ENCODE peak calls at places on chromosomes 6 and 20, in seven cellular contexts. One of them, this sample, is unnamed.

GRCh38 chr6:158708239-158708638 is 58.4 kb downstream of the SYTL3 start:
- DNase-seq in upper lobe of right lung: no peak
- DNase-seq in fibroblast of lung: peak; percentile 77
- DNase-seq in heart right ventricle: peak; percentile 59
- DNase-seq in lower lobe of right lung: no peak
- DNase-seq in GM23338: no peak
- DNase-seq in esophagus muscularis mucosa: no peak
- DNase-seq in this sample: no peak

GRCh38 chr6:138250513-138251247 is 32.4 kb upstream of the PBOV1 start:
- DNase-seq in upper lobe of right lung: no peak
- DNase-seq in fibroblast of lung: peak; percentile 96
- DNase-seq in heart right ventricle: no peak
- DNase-seq in lower lobe of right lung: peak; percentile 55
- DNase-seq in GM23338: no peak
- DNase-seq in esophagus muscularis mucosa: no peak
- DNase-seq in this sample: no peak

GRCh38 chr6:45416700-45417099 is 39.0 kb upstream of the SUPT3H start:
- DNase-seq in upper lobe of right lung: no peak
- DNase-seq in fibroblast of lung: peak; percentile 53
- DNase-seq in heart right ventricle: no peak
- DNase-seq in lower lobe of right lung: no peak
- DNase-seq in GM23338: no peak
- DNase-seq in esophagus muscularis mucosa: no peak
- DNase-seq in this sample: no peak

GRCh38 chr20:25863536-25864325 is 167.1 kb upstream of the ZNF337 start:
- DNase-seq in upper lobe of right lung: no peak
- DNase-seq in fibroblast of lung: no peak
- DNase-seq in heart right ventricle: no peak
- DNase-seq in lower lobe of right lung: peak; percentile 52
- DNase-seq in GM23338: peak; percentile 64
- DNase-seq in esophagus muscularis mucosa: no peak
- DNase-seq in this sample: no peak

GRCh38 chr6:37399131-37399530 is 33.9 kb upstream of the CMTR1 start:
- DNase-seq in upper lobe of right lung: no peak
- DNase-seq in fibroblast of lung: no peak
- DNase-seq in heart right ventricle: no peak
- DNase-seq in lower lobe of right lung: no peak
- DNase-seq in GM23338: no peak
- DNase-seq in esophagus muscularis mucosa: no peak
- DNase-seq in this sample: no peak

GRCh38 chr20:34302312-34302722 is 838 bp downstream of the AHCY start:
- DNase-seq in upper lobe of right lung: no peak
- DNase-seq in fibroblast of lung: peak; percentile 57
- DNase-seq in heart right ventricle: no peak
- DNase-seq in lower lobe of right lung: no peak
- DNase-seq in GM23338: peak; percentile 72
- DNase-seq in esophagus muscularis mucosa: no peak
- DNase-seq in this sample: no peak

GRCh38 chr6:11702039-11702795 is 76.4 kb downstream of the ADTRP start:
- DNase-seq in upper lobe of right lung: no peak
- DNase-seq in fibroblast of lung: peak; percentile 74
- DNase-seq in heart right ventricle: no peak
- DNase-seq in lower lobe of right lung: no peak
- DNase-seq in GM23338: no peak
- DNase-seq in esophagus muscularis mucosa: no peak
- DNase-seq in this sample: no peak

GRCh38 chr20:35145141-35145564 is 2.0 kb downstream of the EDEM2 start:
- DNase-seq in upper lobe of right lung: no peak
- DNase-seq in fibroblast of lung: peak; percentile 62
- DNase-seq in heart right ventricle: no peak
- DNase-seq in lower lobe of right lung: no peak
- DNase-seq in GM23338: peak; percentile 75
- DNase-seq in esophagus muscularis mucosa: no peak
- DNase-seq in this sample: no peak

GRCh38 chr20:40314278-40314677 is 374.8 kb downstream of the MAFB start:
- DNase-seq in upper lobe of right lung: no peak
- DNase-seq in fibroblast of lung: no peak
- DNase-seq in heart right ventricle: no peak
- DNase-seq in lower lobe of right lung: no peak
- DNase-seq in GM23338: no peak
- DNase-seq in esophagus muscularis mucosa: peak; percentile 66
- DNase-seq in this sample: no peak

GRCh38 chr6:31462026-31462963 is 35.6 kb upstream of the MICB start:
- DNase-seq in upper lobe of right lung: no peak
- DNase-seq in fibroblast of lung: peak; percentile 11
- DNase-seq in heart right ventricle: no peak
- DNase-seq in lower lobe of right lung: no peak
- DNase-seq in GM23338: no peak
- DNase-seq in esophagus muscularis mucosa: peak; percentile 70
- DNase-seq in this sample: no peak

GRCh38 chr20:43949741-43950618 is 35.3 kb downstream of the TOX2 start:
- DNase-seq in upper lobe of right lung: no peak
- DNase-seq in fibroblast of lung: peak; percentile 35
- DNase-seq in heart right ventricle: peak; percentile 35
- DNase-seq in lower lobe of right lung: peak; percentile 66
- DNase-seq in GM23338: no peak
- DNase-seq in esophagus muscularis mucosa: no peak
- DNase-seq in this sample: peak; percentile 58

GRCh38 chr20:31570021-31570463 is 35.0 kb upstream of the ID1 start:
- DNase-seq in upper lobe of right lung: no peak
- DNase-seq in fibroblast of lung: peak; percentile 20
- DNase-seq in heart right ventricle: no peak
- DNase-seq in lower lobe of right lung: no peak
- DNase-seq in GM23338: no peak
- DNase-seq in esophagus muscularis mucosa: no peak
- DNase-seq in this sample: no peak

GRCh38 chr6:31586013-31586412 is at the start of gene LST1:
- DNase-seq in upper lobe of right lung: peak; percentile 64
- DNase-seq in fibroblast of lung: no peak
- DNase-seq in heart right ventricle: no peak
- DNase-seq in lower lobe of right lung: no peak
- DNase-seq in GM23338: no peak
- DNase-seq in esophagus muscularis mucosa: no peak
- DNase-seq in this sample: no peak

GRCh38 chr6:156698239-156699016 is 78.8 kb upstream of the ARID1B start:
- DNase-seq in upper lobe of right lung: no peak
- DNase-seq in fibroblast of lung: no peak
- DNase-seq in heart right ventricle: no peak
- DNase-seq in lower lobe of right lung: no peak
- DNase-seq in GM23338: no peak
- DNase-seq in esophagus muscularis mucosa: no peak
- DNase-seq in this sample: peak; percentile 45

GRCh38 chr6:5214570-5215052 is 46.1 kb downstream of the LYRM4 start:
- DNase-seq in upper lobe of right lung: no peak
- DNase-seq in fibroblast of lung: no peak
- DNase-seq in heart right ventricle: peak; percentile 60
- DNase-seq in lower lobe of right lung: no peak
- DNase-seq in GM23338: peak; percentile 71
- DNase-seq in esophagus muscularis mucosa: no peak
- DNase-seq in this sample: peak; percentile 44

GRCh38 chr6:165922309-165922794 is 245.3 kb downstream of the TBXT start:
- DNase-seq in upper lobe of right lung: no peak
- DNase-seq in fibroblast of lung: peak; percentile 35
- DNase-seq in heart right ventricle: no peak
- DNase-seq in lower lobe of right lung: no peak
- DNase-seq in GM23338: no peak
- DNase-seq in esophagus muscularis mucosa: no peak
- DNase-seq in this sample: no peak

GRCh38 chr6:114364295-114364694 is 21.5 kb upstream of the HS3ST5 start:
- DNase-seq in upper lobe of right lung: no peak
- DNase-seq in fibroblast of lung: peak; percentile 72
- DNase-seq in heart right ventricle: no peak
- DNase-seq in lower lobe of right lung: no peak
- DNase-seq in GM23338: peak; percentile 62
- DNase-seq in esophagus muscularis mucosa: no peak
- DNase-seq in this sample: no peak

GRCh38 chr6:33391278-33392167 is at the start of gene KIFC1:
- DNase-seq in upper lobe of right lung: peak; percentile 100
- DNase-seq in fibroblast of lung: peak; percentile 100
- DNase-seq in heart right ventricle: peak; percentile 99
- DNase-seq in lower lobe of right lung: peak; percentile 100
- DNase-seq in GM23338: peak; percentile 99
- DNase-seq in esophagus muscularis mucosa: peak; percentile 100
- DNase-seq in this sample: peak; percentile 99

GRCh38 chr6:19603716-19604115 is 233.5 kb upstream of the ID4 start:
- DNase-seq in upper lobe of right lung: no peak
- DNase-seq in fibroblast of lung: no peak
- DNase-seq in heart right ventricle: no peak
- DNase-seq in lower lobe of right lung: no peak
- DNase-seq in GM23338: no peak
- DNase-seq in esophagus muscularis mucosa: no peak
- DNase-seq in this sample: no peak
- H3K4me3 ChIP-seq in upper lobe of right lung: no peak overlapping the region
- H3K4me3 ChIP-seq in fibroblast of lung: no peak overlapping the region
- H3K4me3 ChIP-seq in heart right ventricle: no peak overlapping the region
- H3K4me3 ChIP-seq in lower lobe of right lung: no peak overlapping the region
- H3K4me3 ChIP-seq in GM23338: no peak overlapping the region
- H3K4me3 ChIP-seq in esophagus muscularis mucosa: no peak overlapping the region
- H3K4me3 ChIP-seq in this sample: no peak overlapping the region

DNA sequence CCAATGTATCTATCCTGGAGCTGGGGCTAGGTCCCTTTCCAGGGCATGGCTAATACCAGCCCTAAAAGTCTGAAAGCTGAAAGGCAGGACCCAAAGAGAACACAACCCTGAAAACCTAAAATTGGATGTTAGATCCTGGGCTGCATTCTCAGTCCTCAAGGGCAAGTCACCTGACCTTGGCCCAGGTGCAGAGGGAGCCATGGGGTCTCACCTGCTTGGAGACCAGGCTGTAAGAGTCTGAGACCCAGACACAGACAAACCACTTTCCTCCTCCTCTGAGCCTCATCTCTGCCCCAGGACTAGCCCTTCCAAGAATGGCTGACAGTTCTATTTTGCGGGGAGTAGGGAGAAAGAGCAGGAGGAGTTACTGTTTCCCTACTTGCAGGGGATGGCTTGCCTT is 60.0 kb downstream of the EFCAB8 start:
- DNase-seq in upper lobe of right lung: no peak
- DNase-seq in fibroblast of lung: no peak
- DNase-seq in heart right ventricle: no peak
- DNase-seq in lower lobe of right lung: peak; percentile 6
- DNase-seq in GM23338: no peak
- DNase-seq in esophagus muscularis mucosa: peak; percentile 66
- DNase-seq in this sample: no peak
- TF ChIP-seq CTCF in upper lobe of right lung: no peak
- TF ChIP-seq CTCF in fibroblast of lung: no peak
- TF ChIP-seq CTCF in heart right ventricle: no peak
- TF ChIP-seq CTCF in lower lobe of right lung: no peak
- TF ChIP-seq CTCF in GM23338: no peak
- TF ChIP-seq CTCF in esophagus muscularis mucosa: no peak
- TF ChIP-seq CTCF in this sample: no peak

DNA sequence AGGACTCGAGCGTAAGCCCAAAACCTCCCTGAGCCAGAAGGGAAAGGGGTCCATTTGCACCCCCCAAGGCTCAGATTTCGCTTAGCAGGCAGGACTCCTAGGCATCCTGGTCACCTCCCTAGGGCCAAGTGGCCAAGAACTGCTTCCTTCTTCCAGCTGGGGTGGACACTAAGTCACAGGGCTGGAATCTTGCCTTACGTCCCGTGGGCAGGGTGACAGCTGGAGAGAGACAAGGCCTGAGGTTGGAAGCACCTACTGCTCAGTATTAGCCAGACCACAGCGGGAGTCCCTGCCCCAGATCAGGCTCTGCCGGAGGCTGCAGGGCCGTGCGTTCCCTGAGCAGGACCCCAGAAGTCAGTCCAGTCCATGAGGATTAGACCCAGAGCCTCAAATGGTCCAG is 19.7 kb downstream of the LAMA5 start:
- DNase-seq in upper lobe of right lung: no peak
- DNase-seq in fibroblast of lung: no peak
- DNase-seq in heart right ventricle: peak; percentile 28
- DNase-seq in lower lobe of right lung: no peak
- DNase-seq in GM23338: no peak
- DNase-seq in esophagus muscularis mucosa: no peak
- DNase-seq in this sample: no peak
- H3K36me3 ChIP-seq in upper lobe of right lung: peaks cover 35% of the 10 kb centered on the region
- H3K36me3 ChIP-seq in fibroblast of lung: peaks cover 20% of the 10 kb centered on the region
- H3K36me3 ChIP-seq in heart right ventricle: peaks cover 51% of the 10 kb centered on the region
- H3K36me3 ChIP-seq in lower lobe of right lung: peaks cover 72% of the 10 kb centered on the region
- H3K36me3 ChIP-seq in GM23338: peaks cover 31% of the 10 kb centered on the region
- H3K36me3 ChIP-seq in esophagus muscularis mucosa: peaks cover 35% of the 10 kb centered on the region
- H3K36me3 ChIP-seq in this sample: no peaks in the 10 kb centered on the region

DNA sequence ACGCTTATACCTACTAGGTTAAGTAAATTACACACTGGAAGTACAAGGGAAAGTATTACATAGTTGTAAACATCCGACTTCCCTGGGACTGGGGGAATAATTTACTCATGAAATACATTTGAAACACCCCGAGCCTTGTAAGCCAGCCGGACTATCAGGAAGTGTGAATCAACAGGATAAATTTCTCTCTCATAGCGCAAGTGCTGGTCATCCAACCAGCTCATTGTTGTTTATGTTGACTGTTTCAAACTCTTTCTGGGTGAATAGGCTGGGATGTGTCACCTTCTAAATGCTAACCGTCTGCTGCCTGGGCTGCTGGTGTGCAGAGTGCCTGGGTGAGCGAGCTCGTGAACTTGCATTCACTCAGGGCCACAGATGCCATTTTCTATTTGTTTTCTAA is 5.0 kb downstream of the BMP6 start:
- DNase-seq in upper lobe of right lung: no peak
- DNase-seq in fibroblast of lung: peak; percentile 89
- DNase-seq in heart right ventricle: no peak
- DNase-seq in lower lobe of right lung: no peak
- DNase-seq in GM23338: no peak
- DNase-seq in esophagus muscularis mucosa: no peak
- DNase-seq in this sample: no peak
- H3K4me3 ChIP-seq in upper lobe of right lung: no peak overlapping the region
- H3K4me3 ChIP-seq in fibroblast of lung: no peak overlapping the region
- H3K4me3 ChIP-seq in heart right ventricle: no peak overlapping the region
- H3K4me3 ChIP-seq in lower lobe of right lung: no peak overlapping the region
- H3K4me3 ChIP-seq in GM23338: no peak overlapping the region
- H3K4me3 ChIP-seq in esophagus muscularis mucosa: no peak overlapping the region
- H3K4me3 ChIP-seq in this sample: no peak overlapping the region

DNA sequence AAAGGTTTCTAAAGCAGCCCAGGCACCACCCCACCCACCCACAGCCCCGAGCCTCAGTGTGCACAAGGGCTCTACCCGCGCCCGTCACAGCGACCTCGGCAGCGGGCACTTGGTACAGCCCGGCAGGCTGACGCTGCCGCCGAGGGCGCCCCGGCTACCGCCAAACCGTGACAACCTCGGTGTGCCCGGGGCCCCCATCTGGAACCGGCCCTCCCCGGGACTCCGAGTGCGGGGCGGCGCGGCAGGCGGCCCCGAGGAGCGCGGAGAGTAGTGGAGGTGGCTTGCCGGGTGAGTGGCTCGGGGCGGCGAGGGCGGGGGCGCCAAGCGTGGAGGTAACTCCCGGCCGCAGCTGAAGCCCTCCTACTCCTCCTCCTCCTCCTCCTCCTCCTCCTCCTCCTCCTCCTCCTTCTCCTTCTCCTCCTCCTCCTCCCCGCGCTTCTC is at the start of gene ISM1:
- DNase-seq in upper lobe of right lung: peak; percentile 66
- DNase-seq in fibroblast of lung: peak; percentile 2
- DNase-seq in heart right ventricle: peak; percentile 18
- DNase-seq in lower lobe of right lung: peak; percentile 48
- DNase-seq in GM23338: peak; percentile 30
- DNase-seq in esophagus muscularis mucosa: no peak
- DNase-seq in this sample: no peak
- TF ChIP-seq CTCF in upper lobe of right lung: no peak
- TF ChIP-seq CTCF in fibroblast of lung: no peak
- TF ChIP-seq CTCF in heart right ventricle: no peak
- TF ChIP-seq CTCF in lower lobe of right lung: no peak
- TF ChIP-seq CTCF in GM23338: no peak
- TF ChIP-seq CTCF in esophagus muscularis mucosa: no peak
- TF ChIP-seq CTCF in this sample: no peak

GRCh38 chr6:3727593-3728108 is 23.9 kb downstream of the PXDC1 start:
- DNase-seq in upper lobe of right lung: no peak
- DNase-seq in fibroblast of lung: no peak
- DNase-seq in heart right ventricle: no peak
- DNase-seq in lower lobe of right lung: no peak
- DNase-seq in GM23338: no peak
- DNase-seq in esophagus muscularis mucosa: no peak
- DNase-seq in this sample: no peak
- H3K36me3 ChIP-seq in upper lobe of right lung: peaks cover 68% of the 10 kb centered on the region
- H3K36me3 ChIP-seq in fibroblast of lung: peaks cover 25% of the 10 kb centered on the region
- H3K36me3 ChIP-seq in heart right ventricle: peaks cover 30% of the 10 kb centered on the region
- H3K36me3 ChIP-seq in lower lobe of right lung: peaks cover 84% of the 10 kb centered on the region
- H3K36me3 ChIP-seq in GM23338: no peaks in the 10 kb centered on the region
- H3K36me3 ChIP-seq in esophagus muscularis mucosa: peaks cover 33% of the 10 kb centered on the region
- H3K36me3 ChIP-seq in this sample: no peaks in the 10 kb centered on the region

This sample was measured in mucosa of descending colon.